ENCODE peak calls at places on chromosomes 11 and 22, in four cellular contexts. One of them, this sample, is unnamed. For H3K4me1, the result is how much of the 10 kb centered on the place peaks cover.

GRCh38 chr22:31089101-31090100 is 8.3 kb downstream of the SMTN start:
- DNase-seq in HepG2: no peak
- DNase-seq in H1: no peak
- DNase-seq in GM12878: no peak
- DNase-seq in this sample: no peak

GRCh38 chr11:44575288-44575672 is 9.8 kb downstream of the CD82 start:
- DNase-seq in HepG2: no peak
- DNase-seq in H1: no peak
- DNase-seq in GM12878: no peak
- DNase-seq in this sample: no peak

GRCh38 chr11:111450480-111451320 is 61.5 kb downstream of the BTG4 start:
- DNase-seq in H1: no peak
- DNase-seq in GM12878: no peak
- DNase-seq in HepG2: no peak
- DNase-seq in this sample: no peak

GRCh38 chr11:62401356-62401755 is 17.5 kb upstream of the SCGB1A1 start:
- DNase-seq in HepG2: no peak
- DNase-seq in H1: no peak
- DNase-seq in GM12878: no peak
- DNase-seq in this sample: no peak

GRCh38 chr22:39954584-39955055 is 5.6 kb upstream of the TMA7B start:
- DNase-seq in GM12878: no peak
- DNase-seq in H1: no peak
- DNase-seq in HepG2: peak
- DNase-seq in this sample: no peak

GRCh38 chr11:17516551-17517150 is 27.6 kb downstream of the USH1C start:
- DNase-seq in HepG2: no peak
- DNase-seq in H1: no peak
- DNase-seq in GM12878: no peak
- DNase-seq in this sample: no peak

GRCh38 chr22:35746248-35746647 is 28.6 kb downstream of the APOL5 start:
- DNase-seq in HepG2: no peak
- DNase-seq in GM12878: no peak
- DNase-seq in H1: no peak
- DNase-seq in this sample: no peak

GRCh38 chr11:122127020-122127419 is 11.0 kb upstream of the BLID start:
- DNase-seq in GM12878: no peak
- DNase-seq in H1: no peak
- DNase-seq in HepG2: no peak
- DNase-seq in this sample: no peak

GRCh38 chr22:30097861-30098260 is 17.6 kb downstream of the HORMAD2 start:
- DNase-seq in HepG2: no peak
- DNase-seq in H1: no peak
- DNase-seq in GM12878: no peak
- DNase-seq in this sample: no peak

DNA sequence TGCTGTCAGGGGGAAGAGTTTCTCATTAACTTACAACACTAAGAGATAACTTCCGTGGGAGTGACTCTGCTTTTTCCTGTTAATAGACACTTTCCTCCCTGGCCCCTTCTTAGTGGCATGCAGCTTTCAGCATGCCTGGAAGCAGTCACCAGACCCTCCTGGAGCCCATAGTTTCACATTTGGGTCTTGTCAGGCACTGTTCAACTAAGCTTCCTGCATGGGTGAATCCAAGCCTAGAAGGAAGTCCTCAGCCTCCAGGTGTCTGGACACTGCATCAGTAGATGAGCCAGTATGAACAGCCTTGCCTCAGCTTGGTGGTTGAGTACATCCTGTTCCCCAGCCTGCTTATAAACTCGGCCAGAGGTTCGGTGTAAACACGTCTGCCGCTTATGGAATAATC is 68.1 kb downstream of the PPP6R3 start:
- DNase-seq in HepG2: no peak
- DNase-seq in GM12878: no peak
- DNase-seq in H1: no peak
- DNase-seq in this sample: no peak
- H3K4me1 ChIP-seq in HepG2: under half
- H3K4me1 ChIP-seq in GM12878: under half
- H3K4me1 ChIP-seq in H1: under half
- H3K4me1 ChIP-seq in this sample: under half

GRCh38 chr22:49433044-49433443 is 394.6 kb downstream of the BRD1 start:
- DNase-seq in HepG2: no peak
- DNase-seq in H1: no peak
- DNase-seq in GM12878: no peak
- DNase-seq in this sample: no peak
- TF ChIP-seq SUZ12 in HepG2: no peak
- TF ChIP-seq SUZ12 in H1: no peak
- TF ChIP-seq SUZ12 in GM12878: no peak
- TF ChIP-seq SUZ12 in this sample: no peak

DNA sequence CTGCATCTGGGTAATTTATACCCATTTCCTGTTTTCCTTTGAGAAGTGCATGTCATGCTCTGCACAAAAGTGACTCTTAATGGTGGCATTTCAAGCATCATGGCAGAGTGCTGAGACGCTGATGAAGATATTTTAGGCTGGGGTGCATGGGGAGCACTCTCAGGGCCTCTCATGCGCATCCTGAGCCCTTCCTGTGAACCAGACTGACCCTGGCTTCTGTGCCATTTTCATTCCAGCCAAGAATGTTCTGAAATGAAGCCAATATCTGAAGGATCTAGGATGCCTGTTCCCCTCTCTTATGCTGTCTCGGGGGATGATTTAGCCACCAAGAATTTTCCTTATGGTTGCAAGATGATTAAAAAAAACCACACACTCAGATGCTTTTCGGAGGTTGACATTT is 61.5 kb downstream of the MIAT start:
- DNase-seq in HepG2: no peak
- DNase-seq in H1: no peak
- DNase-seq in GM12878: no peak
- DNase-seq in this sample: no peak
- TF ChIP-seq YY1 in HepG2: no peak
- TF ChIP-seq YY1 in H1: no peak
- TF ChIP-seq YY1 in GM12878: no peak
- TF ChIP-seq YY1 in this sample: no peak

GRCh38 chr11:86803641-86804040 is 3.3 kb downstream of the PRSS23 start:
- DNase-seq in H1: no peak
- DNase-seq in HepG2: no peak
- DNase-seq in GM12878: no peak
- DNase-seq in this sample: no peak
- H3K4me1 ChIP-seq in H1: under half
- H3K4me1 ChIP-seq in HepG2: under half
- H3K4me1 ChIP-seq in GM12878: under half
- H3K4me1 ChIP-seq in this sample: under half

DNA sequence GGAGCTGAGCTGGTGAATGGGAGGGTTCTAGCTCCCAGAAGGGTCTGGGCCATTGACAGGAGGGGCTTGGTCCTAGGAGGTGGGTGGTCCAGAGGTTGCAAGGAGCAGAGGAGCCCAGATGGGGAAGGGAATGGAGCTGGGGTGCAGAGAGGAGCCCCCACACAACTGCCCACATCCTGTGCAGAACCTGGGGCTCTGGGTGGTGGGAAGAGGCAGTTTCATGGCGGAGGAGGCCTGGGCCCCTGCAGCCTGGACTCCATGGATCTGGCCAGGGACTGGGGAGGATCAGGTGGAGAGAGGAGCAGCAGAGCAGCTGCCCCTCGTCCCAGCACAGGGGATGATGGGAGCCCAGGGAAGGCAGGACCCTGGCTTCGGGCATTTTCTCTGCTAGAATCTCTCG is 963 bp upstream of the ADORA2A start:
- DNase-seq in H1: no peak
- DNase-seq in HepG2: no peak
- DNase-seq in GM12878: no peak
- DNase-seq in this sample: no peak
- TF ChIP-seq SUZ12 in H1: no peak
- TF ChIP-seq SUZ12 in HepG2: no peak
- TF ChIP-seq SUZ12 in GM12878: no peak
- TF ChIP-seq SUZ12 in this sample: no peak

DNA sequence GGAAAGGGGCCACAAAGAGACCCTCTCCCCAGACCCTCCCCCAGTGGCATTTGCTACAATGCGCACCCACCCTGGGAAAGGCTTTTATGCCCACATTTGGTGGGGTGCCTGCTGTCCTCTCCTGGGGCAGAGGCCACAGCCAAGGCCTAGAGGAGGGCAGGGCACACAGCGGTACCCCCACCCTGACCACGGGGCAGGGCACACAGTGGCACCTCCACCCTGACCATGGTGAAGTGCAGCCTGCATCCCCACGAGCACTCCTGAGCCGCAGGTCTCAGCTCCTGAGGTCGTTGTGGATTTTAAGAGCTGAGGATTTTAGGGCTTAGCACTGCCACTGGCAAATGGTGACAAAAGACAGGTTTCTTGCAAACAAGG is 34.1 kb downstream of the CERK start:
- DNase-seq in GM12878: no peak
- DNase-seq in H1: no peak
- DNase-seq in HepG2: no peak
- DNase-seq in this sample: no peak
- TF ChIP-seq YY1 in GM12878: no peak
- TF ChIP-seq YY1 in H1: no peak
- TF ChIP-seq YY1 in HepG2: no peak
- TF ChIP-seq YY1 in this sample: no peak

GRCh38 chr11:134657631-134658030 is 245.6 kb upstream of the B3GAT1 start:
- DNase-seq in GM12878: no peak
- DNase-seq in HepG2: no peak
- DNase-seq in H1: no peak
- DNase-seq in this sample: no peak

GRCh38 chr11:134656861-134657540 is 245.0 kb upstream of the B3GAT1 start:
- DNase-seq in H1: no peak
- DNase-seq in HepG2: no peak
- DNase-seq in GM12878: no peak
- DNase-seq in this sample: no peak

GRCh38 chr11:134654161-134654915 is 242.3 kb upstream of the B3GAT1 start:
- DNase-seq in H1: no peak
- DNase-seq in GM12878: no peak
- DNase-seq in HepG2: no peak
- DNase-seq in this sample: no peak

GRCh38 chr11:134655189-134655937 is 243.3 kb upstream of the B3GAT1 start:
- DNase-seq in HepG2: no peak
- DNase-seq in H1: no peak
- DNase-seq in GM12878: no peak
- DNase-seq in this sample: no peak

GRCh38 chr11:134652586-134653255 is 240.7 kb upstream of the B3GAT1 start:
- DNase-seq in HepG2: no peak
- DNase-seq in GM12878: no peak
- DNase-seq in H1: no peak
- DNase-seq in this sample: no peak
- H3K4me1 ChIP-seq in HepG2: under half
- H3K4me1 ChIP-seq in GM12878: under half
- H3K4me1 ChIP-seq in H1: under half
- H3K4me1 ChIP-seq in this sample: under half

DNA sequence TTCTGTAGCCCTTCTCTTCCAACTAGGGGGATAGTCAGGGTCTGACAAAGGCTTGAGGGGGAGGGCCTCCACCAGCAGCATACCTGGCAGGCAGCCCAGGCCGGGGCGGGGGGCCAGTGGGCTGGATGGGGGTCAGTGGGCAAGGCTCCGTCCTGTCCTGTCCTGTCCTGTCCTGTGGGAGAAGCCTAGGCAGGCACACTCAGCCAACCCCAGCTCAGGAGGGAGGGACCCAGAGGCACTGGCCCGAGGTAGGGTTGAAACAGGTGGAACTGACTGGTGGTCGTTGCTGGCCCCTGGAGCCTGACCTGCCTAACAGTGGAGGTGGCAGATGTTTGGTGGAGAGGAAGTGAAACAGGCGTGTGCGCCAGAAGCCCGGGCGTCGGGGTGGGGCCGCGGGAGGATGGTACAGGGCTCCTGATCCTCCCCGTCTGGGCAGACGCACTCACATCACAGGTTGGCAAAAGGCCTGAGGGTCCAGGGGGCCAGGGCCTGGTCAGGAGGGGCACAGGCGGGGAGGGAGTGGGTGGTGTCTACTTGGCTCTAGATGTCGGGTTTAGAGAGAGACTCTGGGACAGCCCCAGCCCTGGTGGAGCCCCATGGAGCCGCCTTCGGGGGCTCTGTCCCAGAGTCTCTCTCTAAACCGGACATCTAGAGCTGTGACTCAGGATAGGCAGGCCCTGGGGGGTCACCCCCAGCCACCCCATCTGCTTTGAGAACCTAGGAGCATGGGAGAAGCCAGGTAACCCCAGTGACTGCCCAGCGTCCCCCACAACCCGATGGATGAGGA is 32.5 kb upstream of the GRAMD4 start:
- DNase-seq in GM12878: peak
- DNase-seq in HepG2: no peak
- DNase-seq in H1: no peak
- DNase-seq in this sample: no peak
- TF ChIP-seq SUZ12 in GM12878: no peak
- TF ChIP-seq SUZ12 in HepG2: no peak
- TF ChIP-seq SUZ12 in H1: no peak
- TF ChIP-seq SUZ12 in this sample: no peak